ENCODE peak calls at places on chromosomes 1 and 21, in seven cellular contexts. G, J, P, O, V, X and H are unnamed samples.

GRCh38 chr1:220927442-220927841 is 48.2 kb downstream of the HLX start:
- DNase-seq in G (no peak), J (no peak), P (no peak), O (no peak), V (no peak), X (no peak), H (no peak)

GRCh38 chr1:110752941-110753725 is 78.4 kb upstream of the KCNA3 start:
- DNase-seq in G (no peak), J (no peak), P (no peak), O (no peak), V (no peak), X (no peak), H (no peak)

GRCh38 chr1:37606481-37607263 is 10.9 kb upstream of the GNL2 start:
- DNase-seq in G (no peak), J (no peak), P (no peak), O (no peak), V (no peak), X (no peak), H (no peak)

GRCh38 chr1:61446531-61446991 is 278.4 kb downstream of the TM2D1 start:
- DNase-seq in G (no peak), J (no peak), P (no peak), O (peak), V (no peak), X (no peak), H (peak)

GRCh38 chr1:175833502-175833901 is 90.1 kb upstream of the TNR start:
- DNase-seq in G (no peak), J (no peak), P (no peak), O (no peak), V (no peak), X (no peak), H (no peak)

GRCh38 chr1:84870591-84870990 is 22.4 kb downstream of the LPAR3 start:
- DNase-seq in G (no peak), J (no peak), P (no peak), O (no peak), V (no peak), X (no peak), H (no peak)

GRCh38 chr1:12636098-12636950 is 7.6 kb upstream of the AADACL4 start:
- DNase-seq in G (no peak), J (no peak), P (no peak), O (peak), V (no peak), X (no peak), H (no peak)

GRCh38 chr1:169513208-169513607 is 27.5 kb upstream of the SLC19A2 start:
- DNase-seq in G (no peak), J (no peak), P (no peak), O (no peak), V (peak), X (no peak), H (no peak)

GRCh38 chr1:202129453-202130274 is 6.9 kb downstream of the GPR37L1 start:
- DNase-seq in G (no peak), J (no peak), P (no peak), O (no peak), V (no peak), X (no peak), H (no peak)

GRCh38 chr1:98870959-98871903 is 133.4 kb downstream of the PLPPR5 start:
- DNase-seq in G (no peak), J (peak), P (peak), O (peak), V (peak), X (no peak), H (no peak)

GRCh38 chr1:230284891-230285290 is 141.2 kb downstream of the PGBD5 start:
- DNase-seq in G (no peak), J (no peak), P (no peak), O (no peak), V (no peak), X (no peak), H (no peak)

GRCh38 chr1:151993084-151993733 is 450 bp downstream of the S100A10 start:
- DNase-seq in G (no peak), J (peak), P (no peak), O (no peak), V (no peak), X (no peak), H (no peak)

GRCh38 chr1:44684525-44684924 is 10.0 kb downstream of the ARMH1 start:
- DNase-seq in G (no peak), J (no peak), P (no peak), O (no peak), V (peak), X (no peak), H (no peak)

GRCh38 chr1:21294266-21295058 is 4.2 kb upstream of the ECE1 start:
- DNase-seq in G (no peak), J (peak), P (peak), O (peak), V (peak), X (no peak), H (no peak)

GRCh38 chr21:41670056-41670805 is 96.6 kb downstream of the RIPK4 start:
- DNase-seq in G (no peak), J (no peak), P (no peak), O (no peak), V (no peak), X (no peak), H (no peak)

GRCh38 chr1:238063454-238063853 is 172.7 kb upstream of the ZP4 start:
- DNase-seq in G (peak), J (no peak), P (peak), O (peak), V (no peak), X (no peak), H (peak)

GRCh38 chr1:7249516-7249915 is 464.3 kb downstream of the CAMTA1 start:
- DNase-seq in G (no peak), J (no peak), P (no peak), O (peak), V (no peak), X (peak), H (no peak)

GRCh38 chr1:21939650-21940374 is 2.7 kb upstream of the HSPG2 start:
- DNase-seq in G (no peak), J (no peak), P (peak), O (peak), V (no peak), X (peak), H (peak)

GRCh38 chr1:39671433-39671792 is 494 bp downstream of the NT5C1A start:
- DNase-seq in G (no peak), J (no peak), P (no peak), O (no peak), V (no peak), X (no peak), H (no peak)

GRCh38 chr1:10969267-10969970 is 43.0 kb upstream of the TARDBP start:
- DNase-seq in G (no peak), J (no peak), P (no peak), O (no peak), V (no peak), X (no peak), H (no peak)

GRCh38 chr1:244104309-244105060 is 53.4 kb downstream of the ZBTB18 start:
- DNase-seq in G (peak), J (no peak), P (peak), O (peak), V (no peak), X (no peak), H (no peak)

GRCh38 chr21:15406791-15407190 is 323.0 kb upstream of the USP25 start:
- DNase-seq in G (no peak), J (no peak), P (no peak), O (peak), V (no peak), X (no peak), H (no peak)

GRCh38 chr1:7313081-7313546 is 458.0 kb upstream of the VAMP3 start:
- DNase-seq in G (no peak), J (no peak), P (peak), O (peak), V (no peak), X (no peak), H (no peak)

GRCh38 chr1:20086800-20087199 is 16.8 kb downstream of the PLA2G5 start:
- DNase-seq in G (no peak), J (no peak), P (no peak), O (no peak), V (no peak), X (no peak), H (peak)

GRCh38 chr1:57133686-57134085 is 167.9 kb upstream of the C8B start:
- DNase-seq in G (no peak), J (no peak), P (no peak), O (no peak), V (no peak), X (no peak), H (no peak)

GRCh38 chr1:110134050-110134595 is 16.2 kb upstream of the SLC6A17 start:
- DNase-seq in G (no peak), J (no peak), P (no peak), O (no peak), V (no peak), X (no peak), H (no peak)

GRCh38 chr1:165703648-165704047 is 5.3 kb upstream of the ALDH9A1 start:
- DNase-seq in G (no peak), J (no peak), P (peak), O (peak), V (no peak), X (no peak), H (no peak)